ENCODE peak calls at places on chromosomes 13 and 19, in four cellular contexts. A is body of pancreas, G is fibroblast of mammary gland, R is MCF 10A. V is an unnamed sample.

GRCh38 chr19:33785795-33786194 is 10.9 kb upstream of the KCTD15 start:
- DNase-seq in A (no peak), G (peak; percentile 44), R (peak; percentile 38), V (no peak)

GRCh38 chr19:10670187-10670586 is 16.0 kb downstream of the ILF3 start:
- DNase-seq in A (no peak), G (peak; percentile 75), R (no peak), V (no peak)

GRCh38 chr13:33633701-33634525 is 184.0 kb upstream of the RFC3 start:
- DNase-seq in A (no peak), G (peak; percentile 18), R (peak; percentile 68), V (no peak)

GRCh38 chr13:112998506-112999280 is 29.7 kb downstream of the MCF2L start:
- DNase-seq in A (no peak), G (no peak), R (no peak), V (no peak)

GRCh38 chr13:35530147-35530546 is 53.7 kb upstream of the MAB21L1 start:
- DNase-seq in A (no peak), G (no peak), R (no peak), V (no peak)

GRCh38 chr19:10019246-10019645 is 6.0 kb downstream of the RDH8 start:
- DNase-seq in A (no peak), G (peak; percentile 64), R (no peak), V (no peak)

GRCh38 chr13:98778749-98779148 is 26.3 kb upstream of the SLC15A1 start:
- DNase-seq in A (no peak), G (no peak), R (peak; percentile 36), V (no peak)

GRCh38 chr19:42150940-42151339 is 18.7 kb upstream of the POU2F2 start:
- DNase-seq in A (no peak), G (no peak), R (no peak), V (no peak)

GRCh38 chr13:59182241-59182640 is 981.5 kb downstream of the DIAPH3 start:
- DNase-seq in A (no peak), G (no peak), R (no peak), V (no peak)

GRCh38 chr19:37855098-37855497 is 51.3 kb downstream of the WDR87 start:
- DNase-seq in A (peak; percentile 36), G (peak; percentile 29), R (no peak), V (no peak)

GRCh38 chr13:52085416-52085815 is 43.5 kb downstream of the NEK5 start:
- DNase-seq in A (no peak), G (peak; percentile 81), R (peak; percentile 30), V (no peak)

GRCh38 chr19:12792853-12793289 is 1.6 kb downstream of the JUNB start:
- DNase-seq in A (peak; percentile 43), G (no peak), R (no peak), V (no peak)

GRCh38 chr13:97826421-97826965 is 127.0 kb upstream of the IPO5 start:
- DNase-seq in A (no peak), G (no peak), R (no peak), V (no peak)

GRCh38 chr13:94419304-94419943 is 60.1 kb downstream of the DCT start:
- DNase-seq in A (no peak), G (peak; percentile 95), R (peak; percentile 40), V (no peak)

GRCh38 chr19:38509027-38509426 is 75.5 kb downstream of the RYR1 start:
- DNase-seq in A (no peak), G (no peak), R (no peak), V (no peak)

GRCh38 chr19:49712397-49712859 is 21.5 kb downstream of the CPT1C start:
- DNase-seq in A (peak; percentile 32), G (peak; percentile 98), R (peak; percentile 84), V (no peak)

GRCh38 chr19:50795665-50796073 is 5.5 kb downstream of the ACP4 start:
- DNase-seq in A (no peak), G (peak; percentile 6), R (no peak), V (no peak)

GRCh38 chr19:2054763-2055162 is 3.7 kb upstream of the MKNK2 start:
- DNase-seq in A (no peak), G (no peak), R (peak; percentile 56), V (no peak)

DNA sequence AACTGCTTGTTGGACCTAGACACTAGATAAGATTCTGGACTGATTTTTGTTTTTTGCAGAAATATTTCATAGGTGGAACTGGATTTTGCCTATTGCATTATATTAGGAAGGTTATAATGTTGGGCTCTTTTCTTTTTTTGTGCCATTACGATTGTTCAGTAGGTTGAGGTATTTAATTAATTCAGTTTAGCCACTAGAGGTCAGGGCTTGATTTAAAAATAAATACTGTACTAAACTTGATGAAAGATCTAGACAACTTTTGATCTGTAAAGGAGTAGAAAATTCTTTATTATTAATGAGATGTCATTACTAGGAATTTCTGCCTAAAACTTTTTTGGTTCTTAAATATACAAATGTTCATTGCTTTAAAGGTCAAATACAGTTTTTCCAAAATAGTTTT is 15.2 kb upstream of the SUPT20H start:
- DNase-seq in A (no peak), G (peak; percentile 55), R (peak; percentile 49), V (no peak)
- TF ChIP-seq CTCF in A (peak; percentile 47), G (peak; percentile 37), R (peak; percentile 43), V (no peak)

GRCh38 chr19:27776020-27776419 is 1436.9 kb downstream of the UQCRFS1 start:
- DNase-seq in A (no peak), G (peak; percentile 82), R (peak; percentile 80), V (no peak)
- TF ChIP-seq CTCF in A (no peak), G (peak; percentile 53), R (peak; percentile 13), V (no peak)

DNA sequence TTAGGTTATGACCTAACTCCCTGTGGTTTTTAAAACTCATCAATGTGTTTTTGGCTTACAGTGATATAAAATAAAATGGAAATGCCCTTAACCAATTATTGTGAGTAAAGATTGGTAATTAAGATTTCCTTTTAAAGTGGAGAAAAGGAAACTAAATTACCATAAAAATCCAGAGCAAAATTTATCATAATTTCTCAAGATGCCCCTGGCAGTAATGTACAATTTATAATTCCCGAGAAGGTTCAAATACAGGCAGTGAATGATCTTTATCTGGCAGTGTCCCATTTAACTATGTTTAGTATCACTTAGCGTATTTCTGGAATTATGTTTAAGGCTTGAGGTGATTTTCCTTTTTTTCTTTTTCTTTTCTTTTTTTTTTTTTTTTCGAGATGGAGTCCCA is 61.5 kb downstream of the ESD start:
- DNase-seq in A (no peak), G (no peak), R (no peak), V (no peak)
- TF ChIP-seq CTCF in A (no peak), G (no peak), R (no peak), V (no peak)

GRCh38 chr13:37475966-37476365 is 122.6 kb downstream of the POSTN start:
- DNase-seq in A (no peak), G (no peak), R (no peak), V (no peak)

GRCh38 chr13:37476874-37477273 is 121.7 kb downstream of the POSTN start:
- DNase-seq in A (no peak), G (peak; percentile 63), R (peak; percentile 12), V (no peak)

GRCh38 chr13:37475151-37475550 is 123.4 kb downstream of the POSTN start:
- DNase-seq in A (no peak), G (no peak), R (no peak), V (no peak)

GRCh38 chr13:37473035-37473434 is 125.5 kb downstream of the POSTN start:
- DNase-seq in A (no peak), G (no peak), R (no peak), V (no peak)
- TF ChIP-seq CTCF in A (no peak), G (no peak), R (no peak), V (peak; percentile 56)

DNA sequence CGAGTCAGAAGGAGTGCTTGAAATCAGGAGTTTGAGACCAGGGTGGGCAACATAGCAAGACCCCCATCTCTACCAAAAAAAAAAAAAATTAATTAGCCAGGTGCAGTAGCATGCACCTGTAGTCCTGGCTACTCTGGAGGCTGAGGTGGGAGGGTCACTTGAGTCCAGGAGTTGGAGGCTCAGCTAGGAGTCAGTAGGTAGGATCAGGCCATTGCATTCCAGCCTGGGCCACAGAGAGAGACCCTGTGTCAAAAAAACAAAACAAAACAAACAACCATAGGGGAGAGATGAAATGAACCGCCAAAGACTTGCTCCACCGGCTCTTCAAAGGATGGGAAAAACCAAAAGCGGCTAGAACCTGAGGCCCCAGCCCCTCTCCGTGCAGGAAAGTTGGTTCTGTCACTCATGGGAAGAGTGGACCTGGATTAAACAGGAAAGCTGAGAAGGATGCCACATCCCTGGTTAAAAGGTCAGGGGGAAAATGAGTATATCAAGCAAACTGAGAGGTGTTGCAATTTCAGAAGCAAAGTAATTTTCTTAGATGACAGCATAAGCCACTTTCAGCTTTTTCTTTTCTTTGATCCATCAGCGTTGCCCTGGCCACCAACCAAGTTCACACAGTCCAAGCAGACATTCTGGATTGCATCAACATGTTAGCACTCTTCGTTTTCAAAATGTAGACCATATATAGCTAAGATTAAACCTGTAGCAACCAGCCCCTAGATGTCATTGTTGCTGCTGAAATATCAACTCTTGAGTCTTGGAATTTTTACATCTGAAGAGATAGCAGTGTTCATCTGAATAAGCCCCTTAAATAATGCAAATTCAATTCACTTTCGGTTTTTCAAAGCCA is 8.9 kb upstream of the ZNF507 start:
- DNase-seq in A (no peak), G (peak; percentile 64), R (no peak), V (no peak)
- TF ChIP-seq CTCF in A (no peak), G (peak; percentile 22), R (no peak), V (no peak)

DNA sequence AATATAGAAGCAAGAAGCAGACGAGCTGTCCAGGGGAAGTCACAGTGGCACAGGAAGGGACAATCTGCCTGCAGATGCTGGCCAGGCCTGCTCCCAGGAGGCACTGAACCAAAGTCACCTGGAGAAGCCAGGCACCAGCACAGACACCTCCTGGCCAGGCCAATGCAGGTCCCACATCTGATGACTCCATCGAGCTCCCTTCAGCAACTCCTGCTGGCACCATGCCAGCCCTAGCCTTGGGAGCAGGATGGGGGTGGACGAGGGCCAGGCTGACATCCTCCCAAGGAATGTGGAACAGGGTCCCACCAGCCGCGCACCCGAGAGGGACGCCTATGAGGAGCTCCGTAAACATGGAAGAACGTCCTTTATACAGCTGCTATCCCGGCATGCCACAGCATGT is 22.4 kb upstream of the ISYNA1 start:
- DNase-seq in A (peak; percentile 55), G (peak; percentile 90), R (peak; percentile 90), V (no peak)
- TF ChIP-seq CTCF in A (no peak), G (no peak), R (no peak), V (no peak)

V was measured in endothelial cell.